ENCODE peak calls at places on chromosomes 5 and 9, in nine cellular contexts. U, E, Y, O, M, Z, P, X and L are unnamed samples.

GRCh38 chr9:133051281-133051900 is 10.4 kb upstream of the CEL start:
- DNase-seq in M (no peak), O (no peak), X (no peak), P (no peak), U (no peak), Y (no peak), E (no peak), Z (no peak), L (no peak)

GRCh38 chr5:1005904-1006655 is 2.5 kb upstream of the NKD2 start:
- DNase-seq in M (no peak), P (peak), Z (no peak), X (peak), O (peak), E (peak), Y (no peak), U (no peak), L (no peak)

GRCh38 chr5:74432240-74432639 is 208.3 kb downstream of the ENC1 start:
- DNase-seq in Y (no peak), O (no peak), M (no peak), Z (no peak), E (no peak), P (no peak), U (peak), X (no peak), L (no peak)

GRCh38 chr5:15598294-15598902 is 98.4 kb downstream of the FBXL7 start:
- DNase-seq in X (no peak), O (no peak), Y (peak), U (no peak), E (peak), Z (no peak), P (no peak), M (peak), L (no peak)

GRCh38 chr5:124343021-124343420 is 403.4 kb downstream of the ZNF608 start:
- DNase-seq in Y (no peak), X (no peak), M (no peak), O (no peak), E (no peak), P (no peak), Z (no peak), U (no peak), L (no peak)

GRCh38 chr5:161176221-161176620 is 324.2 kb upstream of the ATP10B start:
- DNase-seq in U (no peak), Z (no peak), X (no peak), Y (no peak), E (no peak), M (no peak), O (no peak), P (no peak), L (no peak)

GRCh38 chr9:37994639-37995347 is 74.2 kb downstream of the SHB start:
- DNase-seq in U (peak), X (peak), Y (peak), P (peak), M (no peak), O (peak), E (no peak), Z (no peak), L (no peak)

GRCh38 chr9:77876091-77876490 is 155.5 kb downstream of the GNAQ start:
- DNase-seq in X (no peak), U (peak), P (no peak), M (no peak), E (no peak), Y (no peak), O (no peak), Z (no peak), L (no peak)

GRCh38 chr9:113656771-113657670 is 193.5 kb downstream of the RGS3 start:
- DNase-seq in Z (no peak), U (no peak), E (no peak), X (peak), O (peak), P (peak), Y (no peak), M (no peak), L (no peak)

GRCh38 chr9:113160571-113160970 is 9.8 kb downstream of the SLC31A2 start:
- DNase-seq in P (no peak), M (no peak), Z (no peak), E (no peak), Y (no peak), X (no peak), U (no peak), O (no peak), L (no peak)

GRCh38 chr9:16726718-16727451 is 143.6 kb downstream of the BNC2 start:
- DNase-seq in P (peak), M (no peak), Y (peak), O (peak), Z (no peak), E (peak), X (peak), U (peak), L (peak)

GRCh38 chr9:91948423-91949292 is 1.4 kb downstream of the ROR2 start:
- DNase-seq in M (no peak), E (peak), Z (no peak), P (peak), X (peak), Y (no peak), U (peak), O (no peak), L (no peak)

GRCh38 chr5:170109059-170110031 is 3.6 kb downstream of the FOXI1 start:
- DNase-seq in O (no peak), U (no peak), E (no peak), P (no peak), Z (no peak), Y (no peak), X (no peak), M (no peak), L (peak)

GRCh38 chr9:126893079-126893478 is 21.5 kb upstream of the RALGPS1 start:
- DNase-seq in X (no peak), P (no peak), Z (no peak), Y (no peak), O (no peak), U (no peak), E (no peak), M (peak), L (no peak)

GRCh38 chr9:131960805-131961495 is 118.7 kb downstream of the MED27 start:
- DNase-seq in E (no peak), Z (no peak), U (no peak), P (no peak), Y (no peak), X (no peak), O (peak), M (no peak), L (no peak)

GRCh38 chr9:4894076-4894475 is 91.0 kb upstream of the JAK2 start:
- DNase-seq in O (no peak), Y (no peak), M (no peak), E (no peak), Z (no peak), X (no peak), P (no peak), U (peak), L (no peak)

GRCh38 chr5:42514759-42515158 is 91.5 kb downstream of the GHR start:
- DNase-seq in P (no peak), O (no peak), X (no peak), Z (no peak), E (no peak), M (peak), Y (no peak), U (no peak), L (no peak)

GRCh38 chr5:112697833-112698232 is 39.9 kb upstream of the APC start:
- DNase-seq in E (no peak), P (no peak), Y (no peak), M (no peak), U (no peak), Z (no peak), O (no peak), X (no peak), L (no peak)

GRCh38 chr5:38551020-38552017 is 5.1 kb downstream of the LIFR start:
- DNase-seq in U (peak), E (no peak), Z (no peak), O (no peak), Y (no peak), P (no peak), M (peak), X (no peak), L (no peak)

GRCh38 chr9:90433398-90433890 is 209.2 kb downstream of the DIRAS2 start:
- DNase-seq in O (no peak), Z (no peak), P (no peak), Y (no peak), E (peak), M (no peak), X (peak), U (peak), L (no peak)

GRCh38 chr5:67015577-67016290 is 180.9 kb downstream of the CD180 start:
- DNase-seq in Y (no peak), E (no peak), O (no peak), U (peak), P (no peak), Z (no peak), M (no peak), X (no peak), L (no peak)

GRCh38 chr5:33692983-33693382 is 198.8 kb downstream of the ADAMTS12 start:
- DNase-seq in E (no peak), X (no peak), Y (no peak), Z (no peak), P (no peak), M (no peak), O (no peak), U (no peak), L (no peak)

GRCh38 chr5:78779771-78780616 is 131.4 kb upstream of the LHFPL2 start:
- DNase-seq in X (no peak), U (peak), P (no peak), E (no peak), M (no peak), O (no peak), Z (no peak), Y (no peak), L (no peak)

GRCh38 chr9:99680191-99680590 is 141.5 kb upstream of the NR4A3 start:
- DNase-seq in P (no peak), M (no peak), O (no peak), U (no peak), Y (no peak), X (no peak), Z (no peak), E (no peak), L (no peak)

GRCh38 chr9:131546336-131547084 is 1.2 kb downstream of the PRRT1B start:
- DNase-seq in Y (no peak), Z (no peak), X (no peak), O (no peak), M (no peak), E (peak), P (no peak), U (peak), L (no peak)

GRCh38 chr5:101418735-101419134 is 515.7 kb upstream of the ST8SIA4 start:
- DNase-seq in M (no peak), E (no peak), Y (no peak), X (no peak), U (no peak), O (no peak), P (no peak), Z (no peak), L (no peak)

GRCh38 chr9:79300153-79300552 is 271.6 kb upstream of the TLE4 start:
- DNase-seq in P (no peak), Z (no peak), O (no peak), M (no peak), U (no peak), X (no peak), E (no peak), Y (no peak), L (no peak)

GRCh38 chr9:76529667-76530066 is 70.7 kb downstream of the GCNT1 start:
- DNase-seq in U (no peak), Y (no peak), M (no peak), X (no peak), P (no peak), O (no peak), Z (no peak), E (no peak), L (no peak)

GRCh38 chr5:83374547-83374946 is 97.0 kb upstream of the VCAN start:
- DNase-seq in P (peak), O (no peak), E (no peak), Z (no peak), X (no peak), U (peak), Y (peak), M (no peak), L (no peak)

GRCh38 chr9:136055715-136056545 is 39.2 kb downstream of the NACC2 start:
- DNase-seq in Z (no peak), P (peak), Y (no peak), E (peak), X (peak), M (no peak), U (no peak), O (no peak), L (no peak)

GRCh38 chr5:88108490-88109279 is 160.0 kb downstream of the TMEM161B start:
- DNase-seq in E (no peak), M (no peak), P (no peak), U (no peak), X (no peak), Z (no peak), Y (no peak), O (no peak), L (no peak)

GRCh38 chr9:83307051-83307724 is 231.0 kb downstream of the FRMD3 start:
- DNase-seq in Z (no peak), Y (no peak), O (no peak), U (peak), P (no peak), M (no peak), E (no peak), X (no peak), L (no peak)

GRCh38 chr5:179371123-179371515 is 25.9 kb upstream of the ADAMTS2 start:
- DNase-seq in Y (no peak), E (no peak), X (no peak), M (no peak), O (peak), P (peak), Z (no peak), U (no peak), L (no peak)

GRCh38 chr9:115553082-115553481 is 435.1 kb upstream of the TNC start:
- DNase-seq in Y (no peak), M (no peak), P (no peak), Z (no peak), O (no peak), X (no peak), U (peak), E (no peak), L (no peak)

GRCh38 chr9:76761448-76761847 is 2.8 kb upstream of the PCA3 start:
- DNase-seq in P (no peak), E (no peak), U (peak), O (no peak), Y (no peak), Z (no peak), X (no peak), M (peak), L (no peak)

GRCh38 chr5:134738963-134739661 is 764 bp downstream of the CAMLG start:
- DNase-seq in Y (no peak), P (no peak), X (peak), Z (no peak), O (no peak), E (peak), M (peak), U (peak), L (no peak)

GRCh38 chr5:137283801-137284200 is 215.3 kb downstream of the SPOCK1 start:
- DNase-seq in Y (no peak), X (no peak), P (no peak), O (no peak), E (no peak), Z (no peak), M (no peak), U (no peak), L (no peak)

GRCh38 chr5:80607832-80608231 is 37.8 kb upstream of the ANKRD34B start:
- DNase-seq in Y (no peak), Z (no peak), M (no peak), P (no peak), E (no peak), X (no peak), O (no peak), U (no peak), L (no peak)

GRCh38 chr9:5509573-5509972 is 758 bp upstream of the PDCD1LG2 start:
- DNase-seq in U (peak), E (no peak), Y (no peak), O (no peak), M (no peak), X (no peak), Z (no peak), P (no peak), L (no peak)

DNA sequence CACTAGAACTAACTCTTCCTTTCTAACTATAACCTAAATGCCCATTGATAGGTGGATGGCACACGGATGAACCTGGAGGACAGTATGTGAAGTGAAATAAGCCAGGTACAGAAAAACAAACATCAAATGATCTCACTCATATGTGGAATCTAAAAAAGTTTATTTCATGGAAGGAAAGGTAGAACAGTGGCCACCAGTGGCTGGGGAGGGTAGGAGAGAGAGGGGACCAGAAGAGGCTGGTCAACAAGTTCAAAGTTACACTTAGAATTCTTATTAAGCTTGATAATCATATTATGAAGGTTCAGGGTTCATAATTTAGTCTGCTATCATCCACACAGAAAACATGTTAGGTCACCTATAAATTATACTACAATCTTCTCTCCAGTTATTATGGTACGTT is 107.6 kb upstream of the SLC12A2 start:
- DNase-seq in U (no peak), M (no peak), O (no peak), P (no peak), E (no peak), Z (no peak), Y (no peak), X (no peak), L (no peak)
- TF ChIP-seq CTCF in U (no peak), M (peak), O (no peak), P (no peak), E (peak), Z (no peak), Y (no peak), X (peak), L (no peak)

DNA sequence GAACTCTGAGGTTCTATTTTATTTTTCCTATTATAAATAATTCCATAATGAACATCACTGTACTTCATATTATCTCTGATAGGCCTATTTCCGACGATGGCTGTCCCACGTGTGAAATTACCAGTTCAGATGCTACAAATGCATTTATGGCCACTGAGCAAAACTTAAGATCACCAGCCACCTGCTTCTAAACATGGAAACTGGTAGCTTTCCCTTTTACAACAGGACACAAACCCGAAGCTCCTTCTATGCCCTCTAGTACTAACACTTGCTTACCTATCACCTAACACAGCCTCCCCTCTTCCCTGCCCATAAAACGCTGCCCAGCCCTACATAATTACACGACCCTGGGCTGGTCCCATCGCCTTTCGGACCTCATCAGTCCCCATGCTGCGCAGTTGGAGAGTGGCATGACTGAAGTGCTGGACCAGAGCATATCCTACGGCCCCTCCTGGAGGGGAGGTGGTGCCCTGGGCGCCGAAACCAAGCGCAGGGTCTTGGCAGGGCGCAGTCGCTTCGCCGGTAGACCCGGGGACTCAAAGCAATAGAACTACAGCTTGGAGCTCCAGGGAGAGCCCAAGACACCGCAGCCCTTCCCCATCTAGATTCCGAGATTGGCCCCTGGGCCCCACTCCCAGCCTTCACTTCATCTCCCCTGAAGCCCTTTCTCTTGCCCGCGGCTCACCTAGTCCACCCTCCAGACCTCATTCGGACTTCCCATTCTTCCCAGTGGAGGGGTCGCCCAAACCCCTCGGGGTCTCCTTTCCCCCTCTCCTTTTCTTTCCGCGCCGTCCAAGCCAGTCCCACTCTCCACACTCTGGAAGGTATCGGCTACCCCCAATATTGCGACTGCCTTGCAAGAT is 1.0 kb upstream of the SAP30L start:
- DNase-seq in Z (peak), Y (peak), O (no peak), P (no peak), U (no peak), E (peak), X (peak), M (peak), L (peak)
- H3K27ac ChIP-seq in Z (peak), Y (peak), O (peak), P (peak), U (no peak), E (no peak), X (peak), M (peak), L (no peak)

DNA sequence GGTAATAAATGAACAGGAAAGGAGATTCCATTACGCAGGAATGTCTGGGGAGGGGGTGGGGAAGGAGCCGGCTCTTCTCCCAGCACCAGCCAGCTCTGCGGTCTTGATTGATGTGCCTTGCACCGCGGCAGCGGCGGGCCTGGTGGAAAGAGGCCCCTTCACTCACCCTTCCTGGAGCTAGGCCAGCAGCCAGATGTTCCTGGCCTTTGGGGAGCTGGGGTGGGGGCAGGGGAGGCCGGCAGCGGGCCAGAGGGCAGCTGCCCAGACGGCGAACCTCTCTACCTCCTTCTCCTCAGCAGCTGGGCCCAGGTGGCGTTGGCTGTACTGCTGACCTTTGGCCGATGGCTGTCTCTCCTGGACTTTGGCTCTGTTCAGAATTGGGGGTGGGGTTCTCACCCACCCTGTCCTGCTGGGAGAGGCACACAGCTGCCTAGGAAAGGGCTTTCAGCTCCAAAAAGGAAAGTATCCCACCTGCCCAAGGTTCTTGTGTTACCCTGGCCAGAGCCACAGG is 58.1 kb upstream of the SYNPO start:
- DNase-seq in X (peak), M (no peak), Z (no peak), Y (no peak), O (no peak), E (no peak), P (peak), U (peak), L (no peak)
- H3K4me3 ChIP-seq in X (no peak), M (no peak), Z (no peak), Y (no peak), O (no peak), E (no peak), P (no peak), U (no peak), L (no peak)

GRCh38 chr5:108344103-108344822 is 37.6 kb downstream of the FBXL17 start:
- DNase-seq in Z (no peak), O (no peak), Y (no peak), E (no peak), M (no peak), X (no peak), P (no peak), U (no peak), L (no peak)

GRCh38 chr5:108341866-108342265 is 40.0 kb downstream of the FBXL17 start:
- DNase-seq in Z (no peak), Y (no peak), P (no peak), U (no peak), X (no peak), O (no peak), M (no peak), E (no peak), L (no peak)

GRCh38 chr5:108340131-108340530 is 41.8 kb downstream of the FBXL17 start:
- DNase-seq in Z (no peak), U (no peak), E (no peak), Y (no peak), M (no peak), O (no peak), X (no peak), P (no peak), L (no peak)

DNA sequence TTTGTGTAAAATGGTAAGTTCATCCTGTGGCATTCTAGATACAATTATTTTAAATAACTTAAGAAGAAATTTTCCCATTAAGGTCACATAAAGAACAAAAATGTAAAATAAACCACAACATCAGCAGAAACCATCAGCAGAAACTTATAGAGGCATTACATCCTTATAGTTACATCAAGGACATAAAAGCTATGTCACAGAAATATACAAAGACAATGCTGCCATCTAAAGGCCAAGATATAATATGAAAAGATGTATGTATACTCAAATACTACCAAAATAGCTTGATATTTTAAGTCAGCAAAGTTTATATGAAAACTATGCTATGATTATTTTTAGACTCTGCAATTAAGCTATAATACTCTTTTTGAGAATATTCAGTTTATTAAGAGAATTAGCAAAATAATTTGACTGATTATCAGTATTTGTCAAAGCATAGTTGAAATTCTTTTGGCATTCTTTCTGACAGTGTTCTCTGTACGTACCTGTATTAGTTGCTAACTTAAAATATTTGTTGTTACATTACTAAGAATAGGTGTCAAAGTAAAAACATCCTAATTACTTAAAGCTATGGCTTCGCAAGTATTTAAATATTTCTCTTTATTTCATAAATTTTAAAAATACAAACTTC is 36.2 kb downstream of the FBXL17 start:
- DNase-seq in O (no peak), M (peak), P (no peak), X (no peak), Y (no peak), U (peak), E (no peak), Z (no peak), L (no peak)
- TF ChIP-seq CTCF in O (peak), M (peak), P (no peak), X (peak), Y (peak), U (no peak), E (peak), Z (peak), L (no peak)